ENCODE peak calls at places on chromosomes 6 and 20, in eight cellular contexts. M is spleen, P is GM20000, L is endothelial cell, U is AG09309, V is left lung, B is ovary, W is heart right ventricle. D is an unnamed sample.

GRCh38 chr6:193180-193579 is 99.1 kb upstream of the DUSP22 start:
- DNase-seq in M (no peak), P (no peak), L (no peak), U (no peak), V (no peak), B (no peak), W (no peak), D (no peak)

GRCh38 chr20:12237772-12238171 is 320.1 kb downstream of the BTBD3 start:
- DNase-seq in M (no peak), P (no peak), L (no peak), U (no peak), V (no peak), B (no peak), W (no peak), D (peak)

GRCh38 chr20:54290636-54291035 is 82.7 kb downstream of the PFDN4 start:
- DNase-seq in M (no peak), P (no peak), L (no peak), U (no peak), V (no peak), B (no peak), W (no peak), D (no peak)

GRCh38 chr6:3687847-3688246 is 63.7 kb downstream of the PXDC1 start:
- DNase-seq in M (no peak), P (no peak), L (no peak), U (no peak), V (no peak), B (no peak), W (no peak), D (no peak)

GRCh38 chr6:43993881-43994523 is 133.2 kb downstream of the MRPL14 start:
- DNase-seq in M (no peak), P (no peak), L (no peak), U (no peak), V (no peak), B (no peak), W (no peak), D (no peak)

GRCh38 chr20:64223526-64224067 is 32.0 kb upstream of the PCMTD2 start:
- DNase-seq in M (no peak), P (no peak), L (peak), U (no peak), V (no peak), B (peak), W (peak), D (no peak)

GRCh38 chr6:107230448-107230847 is 115.1 kb upstream of the BEND3 start:
- DNase-seq in M (no peak), P (no peak), L (no peak), U (no peak), V (no peak), B (no peak), W (no peak), D (no peak)

GRCh38 chr6:126199482-126199881 is 140.4 kb upstream of the CENPW start:
- DNase-seq in M (no peak), P (no peak), L (no peak), U (no peak), V (no peak), B (no peak), W (no peak), D (no peak)

GRCh38 chr6:45156075-45156474 is 172.1 kb upstream of the RUNX2 start:
- DNase-seq in M (no peak), P (peak), L (no peak), U (no peak), V (no peak), B (no peak), W (no peak), D (no peak)

GRCh38 chr6:29705389-29706231 is 17.6 kb upstream of the HLA-F start:
- DNase-seq in M (no peak), P (no peak), L (peak), U (peak), V (no peak), B (no peak), W (peak), D (peak)

GRCh38 chr20:20368414-20369352 is 779 bp downstream of the INSM1 start:
- DNase-seq in M (no peak), P (peak), L (peak), U (no peak), V (no peak), B (no peak), W (no peak), D (no peak)

GRCh38 chr20:22339091-22339881 is 245.1 kb downstream of the FOXA2 start:
- DNase-seq in M (no peak), P (peak), L (peak), U (peak), V (no peak), B (no peak), W (peak), D (peak)

GRCh38 chr6:80457044-80457933 is 350.8 kb downstream of the BCKDHB start:
- DNase-seq in M (no peak), P (no peak), L (no peak), U (peak), V (peak), B (peak), W (peak), D (peak)

GRCh38 chr6:89977808-89978748 is 83.8 kb downstream of the GJA10 start:
- DNase-seq in M (no peak), P (no peak), L (no peak), U (peak), V (no peak), B (no peak), W (peak), D (no peak)

GRCh38 chr20:14921546-14921945 is 584.1 kb upstream of the FLRT3 start:
- DNase-seq in M (no peak), P (no peak), L (no peak), U (no peak), V (no peak), B (no peak), W (no peak), D (peak)

GRCh38 chr6:120736740-120737139 is 597.5 kb downstream of the TBC1D32 start:
- DNase-seq in M (no peak), P (no peak), L (no peak), U (no peak), V (no peak), B (no peak), W (no peak), D (no peak)

GRCh38 chr6:65569505-65569904 is 137.5 kb downstream of the EYS start:
- DNase-seq in M (no peak), P (no peak), L (no peak), U (no peak), V (no peak), B (no peak), W (no peak), D (no peak)

GRCh38 chr6:137309078-137309762 is 90.0 kb upstream of the IFNGR1 start:
- DNase-seq in M (peak), P (no peak), L (no peak), U (no peak), V (peak), B (peak), W (peak), D (peak)

GRCh38 chr20:23490817-23491216 is at the start of gene CST8:
- DNase-seq in M (no peak), P (no peak), L (no peak), U (no peak), V (no peak), B (no peak), W (no peak), D (no peak)

GRCh38 chr6:35063701-35064507 is 77.2 kb downstream of the TCP11 start:
- DNase-seq in M (peak), P (no peak), L (no peak), U (no peak), V (no peak), B (no peak), W (peak), D (no peak)

GRCh38 chr6:75643173-75643572 is 41.5 kb downstream of the SENP6 start:
- DNase-seq in M (no peak), P (no peak), L (no peak), U (no peak), V (no peak), B (no peak), W (no peak), D (no peak)

GRCh38 chr6:3732345-3733141 is 19.0 kb downstream of the PXDC1 start:
- DNase-seq in M (peak), P (peak), L (peak), U (peak), V (peak), B (peak), W (peak), D (peak)

GRCh38 chr6:30112402-30113376 is at the start of gene TRIM31:
- DNase-seq in M (no peak), P (peak), L (no peak), U (no peak), V (no peak), B (no peak), W (no peak), D (no peak)

GRCh38 chr6:72890671-72891070 is 268.8 kb downstream of the KCNQ5 start:
- DNase-seq in M (no peak), P (no peak), L (no peak), U (no peak), V (no peak), B (no peak), W (no peak), D (no peak)

GRCh38 chr6:31737315-31738047 is 1.2 kb upstream of the CLIC1 start:
- DNase-seq in M (no peak), P (no peak), L (peak), U (no peak), V (no peak), B (no peak), W (peak), D (no peak)

GRCh38 chr6:143695106-143696059 is 17.6 kb downstream of the PHACTR2 start:
- DNase-seq in M (no peak), P (no peak), L (no peak), U (no peak), V (no peak), B (no peak), W (no peak), D (no peak)

DNA sequence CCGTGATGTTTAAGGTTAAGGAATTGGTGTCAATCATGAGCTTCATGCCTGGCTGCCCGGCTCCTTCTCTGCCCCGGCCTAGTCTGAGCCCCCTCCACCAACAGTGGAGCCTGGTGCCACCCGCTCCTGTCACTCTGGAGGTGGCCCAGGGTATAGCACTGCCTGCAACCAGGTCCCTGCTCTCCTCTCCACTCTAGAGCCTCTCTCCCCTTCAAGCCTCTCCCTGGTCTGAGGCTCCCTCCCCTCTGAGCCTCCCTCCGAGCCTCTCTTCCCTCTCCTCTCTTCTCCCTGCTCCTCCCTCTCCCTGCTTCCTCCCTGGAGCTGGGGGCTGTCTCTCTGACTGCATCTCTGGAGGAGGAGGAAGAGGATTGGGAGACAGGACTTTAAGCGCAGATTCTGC is 31.3 kb upstream of the MRGBP start:
- DNase-seq in M (no peak), P (no peak), L (no peak), U (no peak), V (no peak), B (no peak), W (no peak), D (no peak)
- TF ChIP-seq CTCF in M (no peak), P (no peak), L (no peak), U (no peak), V (no peak), B (no peak), W (no peak), D (no peak)

DNA sequence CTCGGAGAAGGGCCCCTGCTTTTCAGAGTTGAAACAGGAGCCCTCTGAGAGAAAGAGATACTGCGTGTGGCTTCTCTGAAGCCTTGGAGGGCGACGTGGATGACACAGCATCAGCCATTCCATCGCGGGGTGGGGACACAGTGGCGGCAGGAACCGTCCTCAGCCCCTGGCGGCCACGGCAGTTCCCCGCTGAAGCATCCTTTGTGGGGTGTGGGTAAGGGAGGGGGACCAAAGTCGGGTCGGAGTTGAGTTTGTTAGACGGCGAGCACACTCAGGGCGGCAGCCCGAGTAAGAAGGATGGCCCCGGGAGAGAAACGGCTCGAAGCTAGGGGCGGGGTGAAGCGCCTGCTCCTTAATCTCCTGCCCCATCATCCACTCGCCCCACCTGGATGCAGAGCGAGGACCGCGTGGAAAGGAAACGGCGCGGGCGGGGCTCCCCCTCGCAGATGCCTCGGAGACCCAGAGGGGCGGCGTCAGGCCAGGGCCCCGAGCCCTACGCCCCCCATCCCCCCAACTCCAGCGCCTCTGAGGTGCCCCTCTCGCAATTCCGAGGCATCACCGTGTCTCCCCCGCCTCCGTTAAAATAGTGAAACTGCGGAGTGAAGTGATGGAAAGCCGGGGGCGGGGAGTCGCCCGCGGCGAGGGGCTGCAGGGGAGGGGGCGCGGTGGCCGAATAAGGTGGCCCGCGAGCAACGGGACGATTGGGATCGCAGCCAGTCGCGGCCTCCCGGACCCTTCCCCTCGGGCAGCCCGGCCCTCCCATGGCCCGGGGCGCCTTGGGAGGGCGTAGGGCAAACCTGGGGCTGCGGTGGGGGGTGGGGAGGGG is 796 bp upstream of the RREB1 start:
- DNase-seq in M (peak), P (peak), L (peak), U (no peak), V (peak), B (peak), W (peak), D (no peak)
- TF ChIP-seq CTCF in M (peak), P (no peak), L (no peak), U (peak), V (no peak), B (peak), W (peak), D (no peak)

GRCh38 chr6:156107514-156108150 is 652.0 kb upstream of the NOX3 start:
- DNase-seq in M (no peak), P (no peak), L (no peak), U (no peak), V (no peak), B (no peak), W (no peak), D (no peak)

GRCh38 chr6:156098858-156099257 is 643.2 kb upstream of the NOX3 start:
- DNase-seq in M (no peak), P (no peak), L (no peak), U (no peak), V (no peak), B (no peak), W (no peak), D (no peak)

DNA sequence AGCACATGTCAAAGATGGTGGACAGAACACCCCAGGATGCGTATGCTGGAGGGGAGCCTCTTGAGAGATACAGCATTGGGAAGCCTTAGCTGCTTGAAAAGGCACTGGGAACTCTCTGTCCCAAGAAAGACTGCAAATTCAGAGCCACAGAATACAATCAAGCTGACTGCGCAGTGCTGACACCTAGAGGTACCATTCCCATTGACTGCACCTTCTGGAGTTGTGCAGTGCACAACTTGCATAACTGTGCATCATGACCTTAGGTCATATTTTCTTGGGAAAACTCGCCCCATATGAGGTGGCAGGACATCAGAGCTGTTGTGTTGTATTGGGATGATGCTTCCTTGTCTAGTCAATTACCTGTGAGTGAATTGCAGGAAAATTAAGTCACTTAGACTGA is 646.5 kb upstream of the NOX3 start:
- DNase-seq in M (no peak), P (no peak), L (no peak), U (no peak), V (no peak), B (no peak), W (no peak), D (peak)
- TF ChIP-seq CTCF in M (no peak), P (no peak), L (no peak), U (no peak), V (no peak), B (no peak), W (no peak), D (peak)

GRCh38 chr6:12288211-12288618 is 1.9 kb upstream of the EDN1 start:
- DNase-seq in M (peak), P (peak), L (no peak), U (no peak), V (peak), B (no peak), W (no peak), D (peak)

GRCh38 chr6:12280901-12281300 is 9.3 kb upstream of the EDN1 start:
- DNase-seq in M (no peak), P (no peak), L (no peak), U (no peak), V (no peak), B (no peak), W (no peak), D (no peak)

GRCh38 chr6:12280458-12280857 is 9.7 kb upstream of the EDN1 start:
- DNase-seq in M (no peak), P (no peak), L (no peak), U (no peak), V (no peak), B (no peak), W (no peak), D (peak)

GRCh38 chr6:12286381-12287132 is 3.6 kb upstream of the EDN1 start:
- DNase-seq in M (no peak), P (no peak), L (no peak), U (peak), V (no peak), B (no peak), W (no peak), D (peak)

GRCh38 chr6:12283904-12284303 is 6.3 kb upstream of the EDN1 start:
- DNase-seq in M (no peak), P (no peak), L (no peak), U (no peak), V (no peak), B (no peak), W (no peak), D (no peak)
- TF ChIP-seq CTCF in M (no peak), P (no peak), L (peak), U (no peak), V (no peak), B (no peak), W (no peak), D (no peak)

D was measured in MCF 10A.